ENCODE peak calls at places on chromosomes 2 and 18, in four cellular contexts. One of them, this sample, is unnamed.

GRCh38 chr2:221488134-221488807 is 83.8 kb downstream of the EPHA4 start:
- DNase-seq in astrocyte of the cerebellum: no peak
- DNase-seq in cardiac muscle cell: no peak
- DNase-seq in renal cortical epithelial cell: no peak
- DNase-seq in this sample: no peak

GRCh38 chr2:96325884-96326255 is 753 bp downstream of the ITPRIPL1 start:
- DNase-seq in cardiac muscle cell: no peak
- DNase-seq in astrocyte of the cerebellum: no peak
- DNase-seq in renal cortical epithelial cell: no peak
- DNase-seq in this sample: no peak

GRCh38 chr18:57728941-57729511 is 74.1 kb downstream of the ATP8B1 start:
- DNase-seq in astrocyte of the cerebellum: no peak
- DNase-seq in renal cortical epithelial cell: peak
- DNase-seq in cardiac muscle cell: no peak
- DNase-seq in this sample: no peak

GRCh38 chr2:66729391-66729790 is 294.5 kb downstream of the MEIS1 start:
- DNase-seq in cardiac muscle cell: no peak
- DNase-seq in astrocyte of the cerebellum: no peak
- DNase-seq in renal cortical epithelial cell: no peak
- DNase-seq in this sample: no peak

GRCh38 chr18:58455318-58455950 is 173.5 kb downstream of the ALPK2 start:
- DNase-seq in cardiac muscle cell: no peak
- DNase-seq in astrocyte of the cerebellum: no peak
- DNase-seq in renal cortical epithelial cell: peak
- DNase-seq in this sample: no peak

GRCh38 chr2:101782427-101782792 is 84.9 kb downstream of the MAP4K4 start:
- DNase-seq in astrocyte of the cerebellum: no peak
- DNase-seq in cardiac muscle cell: no peak
- DNase-seq in renal cortical epithelial cell: no peak
- DNase-seq in this sample: no peak

GRCh38 chr2:226664140-226664539 is 135.5 kb downstream of the IRS1 start:
- DNase-seq in cardiac muscle cell: no peak
- DNase-seq in renal cortical epithelial cell: peak
- DNase-seq in astrocyte of the cerebellum: no peak
- DNase-seq in this sample: no peak

GRCh38 chr2:199814084-199814844 is 36.7 kb downstream of the FTCDNL1 start:
- DNase-seq in renal cortical epithelial cell: no peak
- DNase-seq in astrocyte of the cerebellum: no peak
- DNase-seq in cardiac muscle cell: no peak
- DNase-seq in this sample: no peak

GRCh38 chr2:95366514-95366913 is 36.0 kb upstream of the FAHD2A start:
- DNase-seq in cardiac muscle cell: no peak
- DNase-seq in astrocyte of the cerebellum: no peak
- DNase-seq in renal cortical epithelial cell: no peak
- DNase-seq in this sample: no peak

GRCh38 chr2:53475320-53475719 is 292.3 kb upstream of the CHAC2 start:
- DNase-seq in astrocyte of the cerebellum: peak
- DNase-seq in cardiac muscle cell: no peak
- DNase-seq in renal cortical epithelial cell: peak
- DNase-seq in this sample: no peak

GRCh38 chr2:119438128-119438656 is 6.5 kb downstream of the TMEM37 start:
- DNase-seq in renal cortical epithelial cell: peak
- DNase-seq in cardiac muscle cell: no peak
- DNase-seq in astrocyte of the cerebellum: no peak
- DNase-seq in this sample: peak

GRCh38 chr2:1593371-1594205 is 150.7 kb downstream of the PXDN start:
- DNase-seq in cardiac muscle cell: peak
- DNase-seq in renal cortical epithelial cell: peak
- DNase-seq in astrocyte of the cerebellum: peak
- DNase-seq in this sample: no peak

GRCh38 chr2:43018179-43019024 is 208.0 kb downstream of the ZFP36L2 start:
- DNase-seq in renal cortical epithelial cell: peak
- DNase-seq in astrocyte of the cerebellum: no peak
- DNase-seq in cardiac muscle cell: no peak
- DNase-seq in this sample: peak

GRCh38 chr2:260507-261161 is 3.2 kb downstream of the SH3YL1 start:
- DNase-seq in cardiac muscle cell: no peak
- DNase-seq in astrocyte of the cerebellum: no peak
- DNase-seq in renal cortical epithelial cell: peak
- DNase-seq in this sample: peak

GRCh38 chr2:229153946-229154345 is 117.1 kb downstream of the PID1 start:
- DNase-seq in cardiac muscle cell: no peak
- DNase-seq in renal cortical epithelial cell: no peak
- DNase-seq in astrocyte of the cerebellum: no peak
- DNase-seq in this sample: no peak

GRCh38 chr2:196170681-196171247 is 614 bp downstream of the STK17B start:
- DNase-seq in renal cortical epithelial cell: peak
- DNase-seq in cardiac muscle cell: peak
- DNase-seq in astrocyte of the cerebellum: peak
- DNase-seq in this sample: peak

GRCh38 chr2:195092341-195092740 is 564.7 kb upstream of the SLC39A10 start:
- DNase-seq in cardiac muscle cell: no peak
- DNase-seq in astrocyte of the cerebellum: no peak
- DNase-seq in renal cortical epithelial cell: no peak
- DNase-seq in this sample: no peak

GRCh38 chr2:146246734-146247523 is 1597.9 kb upstream of the ACVR2A start:
- DNase-seq in astrocyte of the cerebellum: peak
- DNase-seq in cardiac muscle cell: no peak
- DNase-seq in renal cortical epithelial cell: no peak
- DNase-seq in this sample: no peak

GRCh38 chr2:143706297-143706696 is 577.1 kb downstream of the ARHGAP15 start:
- DNase-seq in astrocyte of the cerebellum: no peak
- DNase-seq in renal cortical epithelial cell: no peak
- DNase-seq in cardiac muscle cell: no peak
- DNase-seq in this sample: no peak

GRCh38 chr2:176128172-176129012 is 1.1 kb upstream of the HOXD8 start:
- DNase-seq in astrocyte of the cerebellum: no peak
- DNase-seq in renal cortical epithelial cell: no peak
- DNase-seq in cardiac muscle cell: no peak
- DNase-seq in this sample: no peak

GRCh38 chr18:21912339-21913239 is 172.0 kb downstream of the MIB1 start:
- DNase-seq in renal cortical epithelial cell: no peak
- DNase-seq in cardiac muscle cell: peak
- DNase-seq in astrocyte of the cerebellum: no peak
- DNase-seq in this sample: no peak

GRCh38 chr2:235048549-235048948 is 96.7 kb downstream of the SH3BP4 start:
- DNase-seq in renal cortical epithelial cell: no peak
- DNase-seq in astrocyte of the cerebellum: no peak
- DNase-seq in cardiac muscle cell: no peak
- DNase-seq in this sample: no peak

GRCh38 chr18:39453882-39454281 is 1888.3 kb upstream of the CELF4 start:
- DNase-seq in renal cortical epithelial cell: peak
- DNase-seq in astrocyte of the cerebellum: peak
- DNase-seq in cardiac muscle cell: no peak
- DNase-seq in this sample: peak

GRCh38 chr2:237729681-237730475 is 68.7 kb upstream of the RBM44 start:
- DNase-seq in astrocyte of the cerebellum: no peak
- DNase-seq in cardiac muscle cell: no peak
- DNase-seq in renal cortical epithelial cell: no peak
- DNase-seq in this sample: no peak

GRCh38 chr18:75249192-75249551 is 38.6 kb downstream of the TSHZ1 start:
- DNase-seq in astrocyte of the cerebellum: no peak
- DNase-seq in renal cortical epithelial cell: no peak
- DNase-seq in cardiac muscle cell: no peak
- DNase-seq in this sample: no peak

GRCh38 chr2:84495539-84496146 is 20.7 kb upstream of the DNAH6 start:
- DNase-seq in renal cortical epithelial cell: peak
- DNase-seq in cardiac muscle cell: peak
- DNase-seq in astrocyte of the cerebellum: peak
- DNase-seq in this sample: no peak

GRCh38 chr2:27651056-27651455 is 12.4 kb downstream of the SUPT7L start:
- DNase-seq in cardiac muscle cell: no peak
- DNase-seq in renal cortical epithelial cell: no peak
- DNase-seq in astrocyte of the cerebellum: no peak
- DNase-seq in this sample: no peak

GRCh38 chr2:194090251-194090905 is 1566.6 kb upstream of the SLC39A10 start:
- DNase-seq in cardiac muscle cell: no peak
- DNase-seq in astrocyte of the cerebellum: no peak
- DNase-seq in renal cortical epithelial cell: no peak
- DNase-seq in this sample: no peak

GRCh38 chr18:54080854-54081253 is 143.6 kb downstream of the MBD2 start:
- DNase-seq in astrocyte of the cerebellum: no peak
- DNase-seq in cardiac muscle cell: no peak
- DNase-seq in renal cortical epithelial cell: no peak
- DNase-seq in this sample: no peak

GRCh38 chr2:196914867-196915465 is 11.5 kb downstream of the PGAP1 start:
- DNase-seq in renal cortical epithelial cell: no peak
- DNase-seq in cardiac muscle cell: no peak
- DNase-seq in astrocyte of the cerebellum: no peak
- DNase-seq in this sample: no peak

GRCh38 chr2:102664439-102665042 is 45.2 kb downstream of the SLC9A2 start:
- DNase-seq in cardiac muscle cell: no peak
- DNase-seq in astrocyte of the cerebellum: no peak
- DNase-seq in renal cortical epithelial cell: peak
- DNase-seq in this sample: peak

GRCh38 chr2:104862061-104862941 is 8.4 kb downstream of the POU3F3 start:
- DNase-seq in astrocyte of the cerebellum: no peak
- DNase-seq in cardiac muscle cell: peak
- DNase-seq in renal cortical epithelial cell: peak
- DNase-seq in this sample: no peak

GRCh38 chr18:26159353-26159752 is 25.7 kb downstream of the PSMA8 start:
- DNase-seq in cardiac muscle cell: no peak
- DNase-seq in astrocyte of the cerebellum: no peak
- DNase-seq in renal cortical epithelial cell: peak
- DNase-seq in this sample: no peak

GRCh38 chr2:75277111-75277510 is 77.8 kb upstream of the TACR1 start:
- DNase-seq in cardiac muscle cell: no peak
- DNase-seq in renal cortical epithelial cell: peak
- DNase-seq in astrocyte of the cerebellum: peak
- DNase-seq in this sample: no peak

GRCh38 chr2:196639180-196640030 is at the start of gene CCDC150:
- DNase-seq in renal cortical epithelial cell: peak
- DNase-seq in astrocyte of the cerebellum: peak
- DNase-seq in cardiac muscle cell: peak
- DNase-seq in this sample: peak

GRCh38 chr18:42444349-42444748 is 489.3 kb downstream of the PIK3C3 start:
- DNase-seq in cardiac muscle cell: no peak
- DNase-seq in astrocyte of the cerebellum: no peak
- DNase-seq in renal cortical epithelial cell: no peak
- DNase-seq in this sample: no peak

This sample was measured in HuH-7.5.